ENCODE peak calls at places on chromosomes 12 and 14, in ten cellular contexts. Z, T, K, C, M, U, I, Y, B and D are unnamed samples.
A peak's percentile ranks its signal among the peaks of the same experiment; 100 is the strongest.

GRCh38 chr12:124915249-124916236 is 1.1 kb upstream of the UBC start:
- DNase-seq in B (no peak), M (peak; percentile 68), I (no peak), C (no peak), K (no peak), Y (no peak), U (no peak), T (no peak), Z (peak; percentile 64), D (peak; percentile 80)

GRCh38 chr14:31439554-31439953 is 17.8 kb downstream of the DTD2 start:
- DNase-seq in Z (no peak), U (no peak), I (no peak), T (no peak), Y (no peak), B (no peak), K (no peak), M (no peak), C (no peak), D (no peak)

GRCh38 chr12:127383281-127383680 is 883.7 kb upstream of the TMEM132C start:
- DNase-seq in I (no peak), M (peak; percentile 55), T (no peak), C (no peak), B (no peak), Y (no peak), K (no peak), U (no peak), Z (no peak), D (no peak)

GRCh38 chr14:101223561-101224162 is 320.1 kb upstream of the RTL1 start:
- DNase-seq in K (no peak), I (no peak), B (no peak), Y (no peak), Z (no peak), T (no peak), M (no peak), C (no peak), U (no peak), D (no peak)

GRCh38 chr14:105357626-105358025 is 40.7 kb upstream of the TEX22 start:
- DNase-seq in B (no peak), K (no peak), T (no peak), Y (no peak), Z (no peak), M (no peak), I (no peak), U (no peak), C (no peak), D (no peak)

GRCh38 chr12:9925746-9926393 is 6.3 kb downstream of the CLEC2A start:
- DNase-seq in M (peak; percentile 68), K (no peak), I (no peak), B (no peak), T (no peak), Z (no peak), Y (peak; percentile 14), C (peak; percentile 18), U (no peak), D (no peak)

GRCh38 chr14:71248204-71248603 is 340.9 kb downstream of the PCNX1 start:
- DNase-seq in B (no peak), K (no peak), I (peak; percentile 59), T (no peak), M (no peak), U (no peak), Y (no peak), Z (no peak), C (no peak), D (no peak)

GRCh38 chr14:91377700-91378652 is 39.6 kb downstream of the CCDC88C start:
- DNase-seq in U (no peak), T (no peak), C (no peak), Z (no peak), M (no peak), Y (no peak), K (no peak), I (no peak), B (no peak), D (no peak)

GRCh38 chr14:89844508-89844907 is 110.0 kb downstream of the EFCAB11 start:
- DNase-seq in T (no peak), I (no peak), Y (no peak), B (no peak), Z (no peak), U (no peak), C (no peak), K (no peak), M (peak; percentile 35), D (no peak)

GRCh38 chr14:104977681-104978647 is at the start of gene AHNAK2:
- DNase-seq in U (peak; percentile 62), B (peak; percentile 58), C (peak; percentile 82), K (peak; percentile 62), M (peak; percentile 90), T (no peak), Z (no peak), I (no peak), Y (peak; percentile 82), D (peak; percentile 90)

GRCh38 chr12:42957136-42957535 is 367.6 kb upstream of the PRICKLE1 start:
- DNase-seq in Y (no peak), M (no peak), B (no peak), U (no peak), I (no peak), T (no peak), K (no peak), Z (no peak), C (no peak), D (no peak)

GRCh38 chr12:101620762-101621133 is 26.0 kb downstream of the MYBPC1 start:
- DNase-seq in I (no peak), K (no peak), U (no peak), Z (no peak), B (no peak), C (no peak), Y (no peak), M (no peak), T (no peak), D (no peak)

GRCh38 chr12:15819644-15820437 is 30.7 kb upstream of the EPS8 start:
- DNase-seq in M (no peak), B (no peak), K (no peak), I (no peak), T (no peak), Z (no peak), Y (no peak), C (no peak), U (no peak), D (no peak)

GRCh38 chr14:38755036-38755435 is 348.0 kb downstream of the SEC23A start:
- DNase-seq in Z (no peak), Y (peak; percentile 21), U (no peak), I (no peak), T (no peak), K (no peak), C (no peak), M (no peak), B (no peak), D (no peak)

GRCh38 chr14:54640480-54640879 is 73.6 kb downstream of the SAMD4A start:
- DNase-seq in I (no peak), Y (no peak), C (no peak), M (no peak), B (no peak), U (no peak), Z (no peak), K (no peak), T (no peak), D (no peak)

GRCh38 chr12:69816082-69816481 is 8.9 kb upstream of the MYRFL start:
- DNase-seq in C (peak; percentile 33), I (no peak), T (no peak), K (no peak), Z (no peak), B (no peak), U (no peak), M (no peak), Y (no peak), D (no peak)

GRCh38 chr12:108876550-108876949 is 3.3 kb upstream of the DAO start:
- DNase-seq in B (no peak), I (no peak), Z (no peak), Y (no peak), M (no peak), K (no peak), T (no peak), U (no peak), C (no peak), D (no peak)

GRCh38 chr12:50568338-50569155 is 63.8 kb downstream of the DIP2B start:
- DNase-seq in B (no peak), K (no peak), C (no peak), I (no peak), M (no peak), U (no peak), Z (no peak), T (no peak), Y (no peak), D (no peak)

GRCh38 chr12:66541446-66541845 is 137.4 kb downstream of the GRIP1 start:
- DNase-seq in U (no peak), B (no peak), C (no peak), K (no peak), M (no peak), I (no peak), T (no peak), Y (no peak), Z (no peak), D (no peak)

GRCh38 chr14:73771848-73772705 is 57.9 kb upstream of the PNMA1 start:
- DNase-seq in M (peak; percentile 24), C (peak; percentile 73), I (no peak), Y (no peak), K (no peak), T (no peak), U (peak; percentile 56), Z (no peak), B (peak; percentile 44), D (peak; percentile 79)

GRCh38 chr14:38127784-38128183 is 79.9 kb upstream of the SSTR1 start:
- DNase-seq in B (no peak), Z (no peak), Y (no peak), I (no peak), T (no peak), U (no peak), M (no peak), C (no peak), K (no peak), D (no peak)

GRCh38 chr14:87430810-87431209 is 562.2 kb downstream of the GALC start:
- DNase-seq in C (no peak), Z (no peak), U (no peak), M (peak; percentile 0), I (no peak), T (no peak), K (no peak), B (no peak), Y (no peak), D (no peak)

GRCh38 chr12:107990325-107990724 is 138.8 kb upstream of the WSCD2 start:
- DNase-seq in M (peak; percentile 36), B (peak; percentile 29), Z (no peak), I (no peak), U (no peak), K (no peak), C (peak; percentile 26), T (peak; percentile 3), Y (peak; percentile 46), D (peak; percentile 48)

GRCh38 chr14:99609245-99610117 is 5.5 kb upstream of the CCDC85C start:
- DNase-seq in M (peak; percentile 55), C (no peak), Z (no peak), B (no peak), K (no peak), T (no peak), U (no peak), I (no peak), Y (no peak), D (no peak)

GRCh38 chr12:57983150-57983857 is 41.9 kb downstream of the ATP23 start:
- DNase-seq in T (no peak), Y (peak; percentile 50), Z (no peak), C (no peak), I (peak; percentile 21), K (no peak), B (no peak), M (peak; percentile 69), U (no peak), D (no peak)

GRCh38 chr14:22887990-22888378 is 5.0 kb downstream of the REM2 start:
- DNase-seq in U (no peak), B (peak; percentile 22), C (peak; percentile 68), Y (no peak), Z (no peak), I (no peak), T (no peak), M (no peak), K (no peak), D (no peak)

GRCh38 chr12:104573-105081 is 38.1 kb downstream of the IQSEC3 start:
- DNase-seq in Z (no peak), I (no peak), T (no peak), K (no peak), M (no peak), Y (no peak), U (no peak), C (no peak), B (no peak), D (no peak)

GRCh38 chr14:85529803-85530574 is at the start of gene FLRT2:
- DNase-seq in T (no peak), Z (peak; percentile 56), Y (peak; percentile 23), K (peak; percentile 38), B (no peak), I (no peak), U (no peak), C (peak; percentile 7), M (peak; percentile 68), D (peak; percentile 34)